ENCODE peak calls at places on chromosomes 7 and 10, in nine cellular contexts. U is PC-9; W is NCI-H1694 treated with DMSO at 0.1 percent for 48 hours; A is anterior cingulate cortex; K is upper lobe of right lung; N is stimulated activated naive CD4-positive, alpha-beta T cell; Z is activated T-cell treated with anti-CD3 and anti-CD28 coated beads for 48 hours; J is GM23248; R is activated naive CD4-positive, alpha-beta T cell treated with anti-CD3 and anti-CD28 coated beads, Interleukin-2, amount 50 U/mL, for 72 hours. T is an unnamed sample.

GRCh38 chr10:6140141-6140841 is 51.5 kb downstream of the RBM17 start:
- DNase-seq in N (peak), A (no peak), K (no peak), W (no peak), U (no peak), J (no peak), R (peak), Z (no peak), T (no peak)

GRCh38 chr10:76492026-76492425 is 1060.6 kb downstream of the LRMDA start:
- DNase-seq in J (peak), W (no peak), Z (no peak), U (no peak), A (no peak), N (no peak), R (no peak), K (no peak), T (no peak)

GRCh38 chr10:37860494-37861190 is 3.2 kb upstream of the ZNF248 start:
- DNase-seq in A (no peak), J (peak), K (no peak), W (no peak), R (no peak), Z (no peak), U (peak), N (no peak), T (no peak)

GRCh38 chr10:75926763-75927162 is 495.3 kb downstream of the LRMDA start:
- DNase-seq in R (no peak), U (peak), K (no peak), A (peak), Z (no peak), N (no peak), J (no peak), W (no peak), T (peak)

GRCh38 chr10:91088300-91089140 is 131.9 kb upstream of the PCGF5 start:
- DNase-seq in Z (no peak), W (peak), J (peak), U (no peak), K (no peak), R (no peak), A (no peak), N (peak), T (peak)

GRCh38 chr10:124300224-124300623 is 118.5 kb downstream of the OAT start:
- DNase-seq in A (no peak), N (no peak), J (no peak), U (no peak), Z (no peak), K (peak), R (no peak), W (no peak), T (no peak)

GRCh38 chr7:88317422-88317821 is 10.7 kb upstream of the STEAP4 start:
- DNase-seq in J (no peak), K (no peak), N (no peak), A (no peak), U (no peak), W (no peak), R (no peak), Z (no peak), T (no peak)

GRCh38 chr10:80077869-80078447 is 507 bp upstream of the TMEM254 start:
- DNase-seq in R (no peak), W (no peak), Z (no peak), N (no peak), A (no peak), U (no peak), K (no peak), J (no peak), T (no peak)

GRCh38 chr7:129279757-129280156 is 54.9 kb downstream of the AHCYL2 start:
- DNase-seq in U (peak), W (no peak), N (no peak), A (no peak), J (no peak), Z (no peak), R (no peak), K (no peak), T (no peak)

GRCh38 chr10:48309711-48310226 is 3.3 kb downstream of the MAPK8 start:
- DNase-seq in K (no peak), Z (no peak), R (no peak), W (peak), A (no peak), J (peak), U (peak), N (peak), T (peak)

GRCh38 chr7:14837216-14837615 is 65.3 kb downstream of the DGKB start:
- DNase-seq in R (no peak), N (no peak), K (no peak), J (peak), W (no peak), A (no peak), U (no peak), Z (no peak), T (no peak)

GRCh38 chr7:44258423-44258760 is 57.6 kb downstream of the YKT6 start:
- DNase-seq in K (no peak), W (no peak), R (no peak), U (no peak), N (no peak), Z (no peak), J (no peak), A (no peak), T (no peak)

GRCh38 chr7:155483245-155483644 is 25.3 kb downstream of the EN2 start:
- DNase-seq in N (no peak), J (no peak), K (no peak), U (no peak), W (no peak), A (no peak), Z (no peak), R (no peak), T (no peak)

GRCh38 chr7:320297-320696 is 30.3 kb downstream of the FOXL3 start:
- DNase-seq in U (no peak), Z (no peak), J (no peak), W (no peak), N (no peak), A (no peak), R (no peak), K (no peak), T (no peak)